ENCODE peak calls at places on chromosomes 5 and 9, in five cellular contexts. W, F, H, K and I are unnamed samples.

GRCh38 chr5:131635755-131636479 is 888 bp upstream of the RAPGEF6 start:
- DNase-seq in W (no peak), H (peak; percentile 13), K (peak; percentile 77), F (no peak), I (peak; percentile 36)

GRCh38 chr9:68732405-68733020 is 27.5 kb downstream of the PIP5K1B start:
- DNase-seq in H (no peak), K (no peak), F (no peak), W (no peak), I (no peak)

GRCh38 chr5:139482050-139482889 is at the start of gene STING1:
- DNase-seq in K (peak; percentile 90), H (peak; percentile 48), W (peak; percentile 94), F (peak; percentile 38), I (peak; percentile 98)

GRCh38 chr5:128764910-128765309 is 200.4 kb upstream of the SLC27A6 start:
- DNase-seq in F (no peak), K (no peak), W (no peak), H (no peak), I (no peak)

GRCh38 chr5:147669113-147669869 is 113.2 kb downstream of the JAKMIP2 start:
- DNase-seq in W (no peak), F (no peak), H (no peak), K (no peak), I (no peak)

GRCh38 chr9:123338710-123339665 is 17.0 kb upstream of the CRB2 start:
- DNase-seq in K (peak; percentile 20), F (no peak), H (no peak), W (no peak), I (peak; percentile 50)

GRCh38 chr9:79152306-79152705 is 419.5 kb upstream of the TLE4 start:
- DNase-seq in W (no peak), H (no peak), K (no peak), F (no peak), I (no peak)

GRCh38 chr5:20276061-20276958 is 288.3 kb upstream of the CDH18 start:
- DNase-seq in H (no peak), W (no peak), F (peak; percentile 67), K (no peak), I (peak; percentile 70)

GRCh38 chr9:114124138-114124537 is 25.0 kb upstream of the KIF12 start:
- DNase-seq in W (no peak), F (no peak), K (no peak), H (no peak), I (no peak)

GRCh38 chr5:151740336-151740942 is 18.0 kb downstream of the ATOX1 start:
- DNase-seq in W (peak; percentile 90), K (peak; percentile 79), H (peak; percentile 74), F (peak; percentile 54), I (peak; percentile 94)

GRCh38 chr9:15329539-15330109 is 22.6 kb upstream of the TTC39B start:
- DNase-seq in K (no peak), H (no peak), F (no peak), W (no peak), I (no peak)

GRCh38 chr9:5113994-5114748 is 71.3 kb downstream of the INSL6 start:
- DNase-seq in H (no peak), F (no peak), W (no peak), K (no peak), I (no peak)

GRCh38 chr9:33649463-33649862 is 125.4 kb downstream of the ANKRD18B start:
- DNase-seq in K (no peak), H (no peak), W (no peak), F (no peak), I (no peak)

GRCh38 chr9:121297414-121297813 is 29.5 kb downstream of the GSN start:
- DNase-seq in F (no peak), K (no peak), W (no peak), H (no peak), I (no peak)

GRCh38 chr5:2188661-2189060 is 305.9 kb upstream of the IRX4 start:
- DNase-seq in W (no peak), F (no peak), H (no peak), K (no peak), I (no peak)

GRCh38 chr5:103211858-103212500 is 46.6 kb upstream of the MACIR start:
- DNase-seq in W (no peak), K (peak; percentile 25), H (no peak), F (no peak), I (peak; percentile 50)
- H3K4me3 ChIP-seq in W (no peak overlapping the region), K (no peak overlapping the region), H (no peak overlapping the region), F (no peak overlapping the region), I (no peak overlapping the region)

DNA sequence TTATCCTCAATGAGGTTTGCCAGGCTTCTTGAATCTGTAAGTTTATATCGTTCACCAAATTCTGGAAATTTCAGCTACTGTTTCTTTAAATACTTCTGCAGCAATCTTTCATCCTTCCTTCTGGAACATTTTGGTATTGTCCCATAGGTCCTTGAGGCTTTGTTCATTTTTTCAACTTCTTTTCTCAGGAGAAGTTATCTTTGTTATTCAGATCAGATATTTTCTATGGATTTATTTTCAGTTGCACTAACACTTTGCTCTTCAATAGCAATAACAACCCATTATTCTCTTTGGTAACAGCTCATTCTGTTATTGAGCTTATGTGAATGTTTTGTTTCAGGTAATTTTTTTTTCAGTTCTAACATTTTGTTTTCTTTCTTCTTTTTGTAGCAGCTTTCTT is 13.5 kb downstream of the SNX2 start:
- DNase-seq in H (no peak), F (no peak), K (no peak), W (no peak), I (no peak)
- TF ChIP-seq CTCF in H (no peak), F (no peak), K (no peak), W (no peak), I (no peak)

DNA sequence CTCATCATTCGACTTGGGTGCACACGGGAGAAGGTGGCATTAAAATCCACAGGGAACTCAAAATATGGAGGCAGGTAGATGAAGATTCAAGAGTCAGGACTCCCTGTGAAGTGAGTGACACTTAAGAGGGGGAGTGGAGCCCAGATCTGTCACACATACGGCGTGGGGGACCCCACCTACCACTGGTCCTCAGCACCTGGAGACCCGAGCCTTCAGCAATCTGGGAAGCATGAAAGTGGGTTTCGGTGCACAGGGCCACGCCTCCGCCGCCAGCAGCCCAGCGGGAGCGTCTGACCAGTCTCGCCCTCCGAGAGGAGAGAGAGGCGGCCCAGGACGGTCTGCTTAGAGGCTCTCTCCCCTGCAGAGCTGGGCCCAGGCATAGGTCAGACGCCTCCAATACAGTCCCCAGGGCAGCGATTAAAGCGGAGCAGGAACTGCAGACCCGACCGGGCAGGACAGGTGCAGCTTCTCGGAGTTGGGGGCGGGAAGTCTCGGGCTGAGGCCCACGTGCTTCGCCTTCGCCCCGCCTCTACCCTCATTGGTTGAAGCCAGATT is 639 bp upstream of the SLC2A8 start:
- DNase-seq in W (no peak), F (no peak), K (no peak), H (no peak), I (no peak)
- H3K4me3 ChIP-seq in W (peak overlapping the region; percentile 3), F (peak overlapping the region; percentile 76), K (peak overlapping the region; percentile 39), H (peak overlapping the region; percentile 37), I (peak overlapping the region; percentile 35)

GRCh38 chr9:132672413-132672690 is 2.1 kb downstream of the GTF3C4 start:
- DNase-seq in H (no peak), W (no peak), F (no peak), K (peak; percentile 49), I (peak; percentile 4)

GRCh38 chr9:132671620-132672412 is 1.6 kb downstream of the GTF3C4 start:
- DNase-seq in K (peak; percentile 20), F (no peak), W (no peak), H (no peak), I (no peak)

GRCh38 chr9:132670816-132671371 is 630 bp downstream of the GTF3C4 start:
- DNase-seq in F (no peak), K (peak; percentile 58), W (no peak), H (peak; percentile 23), I (peak; percentile 26)

GRCh38 chr9:132674485-132674884 is 4.2 kb downstream of the GTF3C4 start:
- DNase-seq in H (no peak), W (no peak), K (no peak), F (no peak), I (no peak)

GRCh38 chr9:132673355-132673754 is 3.1 kb downstream of the GTF3C4 start:
- DNase-seq in W (no peak), F (no peak), K (peak; percentile 38), H (peak; percentile 8), I (peak; percentile 65)
- TF ChIP-seq CTCF in W (no peak), F (no peak), K (peak; percentile 17), H (peak; percentile 17), I (peak; percentile 32)

GRCh38 chr9:89892053-89892419 is 287.2 kb downstream of the GADD45G start:
- DNase-seq in W (no peak), K (no peak), F (no peak), H (no peak), I (no peak)
- H3K4me3 ChIP-seq in W (no peak overlapping the region), K (no peak overlapping the region), F (no peak overlapping the region), H (no peak overlapping the region), I (no peak overlapping the region)